ENCODE peak calls at places on chromosomes 11 and 22, in four cellular contexts. H is A549, Y is testis, K is osteocyte. Z is an unnamed sample.

GRCh38 chr11:118068206-118068944 is 8.5 kb upstream of the TMPRSS4 start:
- DNase-seq in K (no peak), Y (no peak), H (no peak), Z (no peak)

GRCh38 chr22:30246962-30247376 is 410 bp upstream of the LIF start:
- DNase-seq in K (no peak), Y (no peak), H (no peak), Z (no peak)

GRCh38 chr22:19174106-19175025 is 4.2 kb downstream of the SLC25A1 start:
- DNase-seq in Y (peak), K (no peak), H (no peak), Z (no peak)

GRCh38 chr22:42769574-42770447 is 49.1 kb upstream of the A4GALT start:
- DNase-seq in K (no peak), H (peak), Y (peak), Z (no peak)

GRCh38 chr22:26429458-26430238 is 588 bp downstream of the ASPHD2 start:
- DNase-seq in H (no peak), Y (no peak), K (no peak), Z (no peak)

GRCh38 chr11:27485930-27486773 is 13.6 kb upstream of the LGR4 start:
- DNase-seq in H (peak), K (no peak), Y (peak), Z (no peak)

GRCh38 chr22:17083255-17083654 is 1.5 kb upstream of the IL17RA start:
- DNase-seq in K (no peak), H (no peak), Y (no peak), Z (no peak)

GRCh38 chr11:47415949-47416472 is 7.6 kb downstream of the SLC39A13 start:
- DNase-seq in K (peak), Y (peak), H (peak), Z (no peak)

GRCh38 chr22:17410576-17410975 is 41.3 kb downstream of the CECR2 start:
- DNase-seq in K (no peak), H (no peak), Y (no peak), Z (no peak)

GRCh38 chr22:49774499-49775151 is 53.0 kb downstream of the BRD1 start:
- DNase-seq in K (no peak), Y (no peak), H (no peak), Z (no peak)

GRCh38 chr22:35310556-35311550 is 11.2 kb downstream of the TOM1 start:
- DNase-seq in H (no peak), K (no peak), Y (no peak), Z (no peak)

GRCh38 chr11:3004481-3004880 is 12.4 kb upstream of the NAP1L4 start:
- DNase-seq in Y (no peak), K (no peak), H (no peak), Z (no peak)

GRCh38 chr11:130612291-130612802 is 163.9 kb downstream of the ADAMTS15 start:
- DNase-seq in Y (no peak), H (peak), K (no peak), Z (no peak)

GRCh38 chr22:30575011-30575671 is 676 bp upstream of the GAL3ST1 start:
- DNase-seq in H (no peak), K (no peak), Y (peak), Z (no peak)

GRCh38 chr22:46517255-46517761 is 20.1 kb downstream of the CELSR1 start:
- DNase-seq in Y (no peak), K (no peak), H (no peak), Z (peak)

GRCh38 chr11:269146-269890 is 8.9 kb upstream of the NLRP6 start:
- DNase-seq in Y (peak), H (no peak), K (no peak), Z (no peak)

GRCh38 chr11:8789864-8790263 is 107.3 kb downstream of the RPL27A start:
- DNase-seq in K (no peak), Y (no peak), H (no peak), Z (no peak)

GRCh38 chr11:44623716-44624491 is 58.4 kb downstream of the CD82 start:
- DNase-seq in H (no peak), K (peak), Y (peak), Z (peak)

GRCh38 chr11:34034053-34034452 is 17.5 kb upstream of the CAPRIN1 start:
- DNase-seq in K (no peak), H (no peak), Y (no peak), Z (no peak)

GRCh38 chr22:46105494-46106278 is 44.6 kb upstream of the PPARA start:
- DNase-seq in Y (no peak), H (peak), K (peak), Z (no peak)

GRCh38 chr11:27291954-27292641 is 70.9 kb downstream of the CCDC34 start:
- DNase-seq in H (no peak), K (no peak), Y (no peak), Z (no peak)

GRCh38 chr22:47203554-47203991 is 441.1 kb downstream of the TBC1D22A start:
- DNase-seq in H (no peak), Y (peak), K (peak), Z (peak)

GRCh38 chr22:18059473-18059872 is 18.3 kb upstream of the PEX26 start:
- DNase-seq in Y (no peak), K (no peak), H (no peak), Z (no peak)

GRCh38 chr11:102604875-102605274 is 20.3 kb downstream of the MMP20 start:
- DNase-seq in H (no peak), Y (no peak), K (no peak), Z (no peak)

GRCh38 chr11:77515063-77515462 is 41.2 kb upstream of the PAK1 start:
- DNase-seq in K (no peak), Y (no peak), H (no peak), Z (no peak)

GRCh38 chr11:119776031-119776636 is 47.1 kb upstream of the NECTIN1 start:
- DNase-seq in Y (peak), H (no peak), K (no peak), Z (no peak)

GRCh38 chr22:41842996-41843970 is 10.4 kb downstream of the SREBF2 start:
- DNase-seq in Y (no peak), K (no peak), H (no peak), Z (no peak)

GRCh38 chr11:130771708-130772107 is 144.6 kb downstream of the SNX19 start:
- DNase-seq in K (no peak), H (no peak), Y (no peak), Z (no peak)

GRCh38 chr11:47590026-47590861 is 3.8 kb downstream of the FAM180B start:
- DNase-seq in Y (peak), K (no peak), H (no peak), Z (no peak)

GRCh38 chr22:48244388-48245118 is 1482.1 kb downstream of the TBC1D22A start:
- DNase-seq in H (no peak), K (peak), Y (peak), Z (peak)

GRCh38 chr11:86800076-86800955 is at the start of gene PRSS23:
- DNase-seq in H (peak), K (peak), Y (peak), Z (peak)

GRCh38 chr11:65558002-65558784 is at the start of gene LTBP3:
- DNase-seq in K (peak), H (peak), Y (peak), Z (no peak)

GRCh38 chr11:61700221-61700620 is 20.0 kb downstream of the DAGLA start:
- DNase-seq in Y (peak), H (peak), K (no peak), Z (no peak)

GRCh38 chr11:133681901-133682300 is 149.6 kb upstream of the OPCML start:
- DNase-seq in H (no peak), Y (no peak), K (no peak), Z (no peak)

GRCh38 chr11:94883878-94884277 is 89.5 kb downstream of the CWC15 start:
- DNase-seq in H (no peak), Y (no peak), K (no peak), Z (no peak)

GRCh38 chr11:97259434-97259833 is 869.6 kb downstream of the JRKL start:
- DNase-seq in H (no peak), K (no peak), Y (no peak), Z (no peak)

GRCh38 chr11:77020751-77021150 is 13.4 kb upstream of the B3GNT6 start:
- DNase-seq in H (peak), K (no peak), Y (no peak), Z (no peak)

GRCh38 chr22:33213383-33214075 is 155.3 kb upstream of the SYN3 start:
- DNase-seq in K (no peak), H (no peak), Y (no peak), Z (no peak)

GRCh38 chr22:33204408-33204807 is 146.2 kb upstream of the SYN3 start:
- DNase-seq in Y (no peak), K (no peak), H (no peak), Z (no peak)

GRCh38 chr22:33210129-33210784 is 152.1 kb upstream of the SYN3 start:
- DNase-seq in Y (peak), K (no peak), H (peak), Z (no peak)
- TF ChIP-seq CTCF in Y (peak), K (peak), H (peak), Z (peak)

GRCh38 chr11:64165842-64166635 is at the start of gene MACROD1:
- DNase-seq in Y (peak), K (peak), H (peak), Z (peak)
- TF ChIP-seq CTCF in Y (no peak), K (no peak), H (no peak), Z (no peak)

DNA sequence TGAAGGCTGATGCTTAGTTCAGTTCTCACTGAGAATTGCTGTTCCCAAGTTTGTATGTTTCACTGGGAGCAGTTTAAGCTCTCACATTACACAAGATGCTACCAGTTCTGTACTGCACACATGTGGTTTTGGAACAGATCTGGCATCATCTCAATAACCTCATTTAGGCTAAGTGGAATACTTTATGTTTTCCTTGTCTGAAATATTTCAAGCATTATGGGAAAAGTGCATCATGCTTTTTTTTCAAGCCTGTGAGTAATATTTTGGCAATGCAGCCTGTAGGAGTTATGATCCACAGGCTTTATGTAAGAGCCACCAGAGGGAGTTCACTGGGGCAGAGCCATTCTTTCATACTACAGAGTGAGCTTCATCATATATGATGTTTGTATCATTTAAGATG is 141.5 kb downstream of the OR4C45 start:
- DNase-seq in Y (no peak), H (no peak), K (no peak), Z (no peak)
- TF ChIP-seq CTCF in Y (no peak), H (no peak), K (no peak), Z (no peak)

GRCh38 chr11:13152736-13153541 is 124.7 kb upstream of the BMAL1 start:
- DNase-seq in H (peak), Y (no peak), K (no peak), Z (no peak)
- TF ChIP-seq CTCF in H (peak), Y (peak), K (peak), Z (peak)

DNA sequence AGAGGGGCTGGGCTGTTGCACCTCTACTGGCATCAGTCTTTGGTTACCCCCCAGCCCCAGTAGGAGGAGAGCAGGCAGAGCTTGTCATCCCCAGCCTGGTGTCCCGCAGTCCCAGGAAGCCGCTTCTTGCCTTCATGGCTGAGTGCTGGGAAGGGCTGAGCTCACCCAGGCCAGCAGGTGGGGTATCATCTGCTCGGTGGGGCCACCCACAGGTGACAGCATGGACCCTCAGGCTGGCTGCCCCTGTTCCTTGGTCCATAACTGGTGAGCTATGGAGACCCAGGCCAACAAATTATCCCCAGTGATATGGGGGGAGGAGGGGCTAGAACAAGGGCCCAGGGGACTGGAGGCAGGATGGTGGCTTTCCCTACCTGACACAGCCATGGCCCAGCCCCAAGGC is 6.5 kb upstream of the RHOD start:
- DNase-seq in Y (no peak), K (no peak), H (no peak), Z (no peak)
- TF ChIP-seq CTCF in Y (no peak), K (no peak), H (no peak), Z (no peak)

Z was measured in type B pancreatic cell.